ENCODE peak calls at places on chromosomes 11 and 22, in ten cellular contexts. C is CD8-positive, alpha-beta memory T cell; Q is Panc1; B is ovary; T is HCT116; Y is sigmoid colon; X is PC-9; H is AG04450; V is WERI-Rb-1; W is psoas muscle. O is an unnamed sample.

GRCh38 chr11:94243571-94244229 is 60.7 kb upstream of the IZUMO1R start:
- DNase-seq in B (no peak), V (no peak), Q (no peak), X (no peak), Y (no peak), C (no peak), T (no peak), W (no peak), H (no peak), O (no peak)

GRCh38 chr11:65502852-65503603 is 4.2 kb downstream of the MALAT1 start:
- DNase-seq in W (no peak), C (peak; percentile 8), Q (peak; percentile 80), Y (peak; percentile 55), X (no peak), V (no peak), T (no peak), B (no peak), H (no peak), O (no peak)

GRCh38 chr11:116499396-116500001 is 273.3 kb downstream of the BUD13 start:
- DNase-seq in T (peak; percentile 64), V (peak; percentile 98), Q (no peak), C (no peak), W (peak; percentile 77), Y (peak; percentile 91), X (no peak), B (no peak), H (no peak), O (no peak)

GRCh38 chr22:28442264-28442950 is 237.2 kb downstream of the TTC28 start:
- DNase-seq in X (peak; percentile 55), Q (no peak), H (no peak), T (peak; percentile 6), B (peak; percentile 86), Y (peak; percentile 85), C (peak; percentile 27), V (no peak), W (peak; percentile 87), O (no peak)

GRCh38 chr11:35721576-35722341 is 59.2 kb downstream of the TRIM44 start:
- DNase-seq in Y (no peak), W (no peak), C (no peak), Q (no peak), T (no peak), B (no peak), H (no peak), V (no peak), X (no peak), O (no peak)

GRCh38 chr11:46737699-46738098 is 18.7 kb downstream of the F2 start:
- DNase-seq in Q (no peak), C (no peak), H (no peak), Y (no peak), B (no peak), W (no peak), V (no peak), X (no peak), T (no peak), O (no peak)

GRCh38 chr22:30212996-30213441 is 33.5 kb downstream of the LIF start:
- DNase-seq in T (no peak), V (no peak), W (no peak), Y (no peak), Q (no peak), X (no peak), H (no peak), C (no peak), B (no peak), O (no peak)

GRCh38 chr22:37870273-37870672 is 21.1 kb downstream of the EIF3L start:
- DNase-seq in W (no peak), X (no peak), Y (no peak), Q (no peak), T (no peak), C (no peak), H (no peak), V (no peak), B (no peak), O (no peak)

GRCh38 chr11:27622541-27623300 is 77.5 kb downstream of the BDNF start:
- DNase-seq in C (no peak), T (no peak), H (no peak), B (no peak), Q (no peak), Y (no peak), W (no peak), X (no peak), V (peak; percentile 42), O (no peak)

GRCh38 chr11:11171854-11172253 is 181.2 kb downstream of the CSNK2A3 start:
- DNase-seq in B (no peak), Q (no peak), H (no peak), V (no peak), W (no peak), C (peak; percentile 76), X (no peak), Y (no peak), T (no peak), O (no peak)

GRCh38 chr11:111348147-111348546 is 30.9 kb downstream of the POU2AF1 start:
- DNase-seq in X (no peak), V (no peak), C (no peak), H (no peak), W (no peak), Y (no peak), T (no peak), Q (no peak), B (no peak), O (no peak)

GRCh38 chr11:32173977-32174376 is 83.1 kb downstream of the RCN1 start:
- DNase-seq in B (no peak), W (no peak), T (no peak), Y (no peak), C (no peak), V (no peak), X (no peak), Q (no peak), H (no peak), O (no peak)

GRCh38 chr11:114618139-114618538 is 22.6 kb upstream of the NXPE4 start:
- DNase-seq in Q (no peak), H (no peak), X (no peak), W (no peak), B (no peak), T (no peak), Y (no peak), C (no peak), V (no peak), O (no peak)
- H3K9me3 ChIP-seq in Q (peaks cover 3% of the 10 kb centered on the region), H (no peaks in the 10 kb centered on the region), X (no peaks in the 10 kb centered on the region), W (peaks cover 2% of the 10 kb centered on the region), B (no peaks in the 10 kb centered on the region), T (peaks cover 45% of the 10 kb centered on the region), Y (no peaks in the 10 kb centered on the region), C (no peaks in the 10 kb centered on the region), V (peaks cover 68% of the 10 kb centered on the region), O (no peaks in the 10 kb centered on the region)

DNA sequence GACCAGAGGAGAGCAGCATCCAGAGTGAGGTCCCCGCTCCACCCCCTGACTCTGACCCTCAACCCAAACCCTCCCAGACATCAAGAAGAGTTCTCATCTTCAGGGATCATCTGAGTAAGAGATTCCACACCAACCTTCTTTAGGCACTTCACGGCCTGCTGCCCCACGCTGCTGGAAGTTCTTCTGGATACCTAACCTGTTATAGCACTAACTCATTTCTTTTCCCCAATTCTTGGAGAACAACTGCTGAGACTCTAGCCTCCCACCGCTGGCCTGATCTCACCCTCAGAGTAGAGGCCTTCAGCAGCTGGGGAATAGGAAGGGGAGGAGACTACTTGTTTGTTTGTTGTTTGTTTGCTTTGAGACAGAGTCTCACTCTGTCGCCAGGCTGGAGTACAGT is 7.3 kb downstream of the TMPRSS13 start:
- DNase-seq in C (no peak), V (no peak), X (no peak), W (no peak), Q (no peak), B (no peak), T (no peak), H (no peak), Y (peak; percentile 38), O (no peak)
- H3K27me3 ChIP-seq in C (no peaks in the 10 kb centered on the region), V (no peaks in the 10 kb centered on the region), X (no peaks in the 10 kb centered on the region), W (no peaks in the 10 kb centered on the region), Q (peaks cover 3% of the 10 kb centered on the region), B (no peaks in the 10 kb centered on the region), T (no peaks in the 10 kb centered on the region), H (peaks cover 4% of the 10 kb centered on the region), Y (no peaks in the 10 kb centered on the region), O (no peaks in the 10 kb centered on the region)

DNA sequence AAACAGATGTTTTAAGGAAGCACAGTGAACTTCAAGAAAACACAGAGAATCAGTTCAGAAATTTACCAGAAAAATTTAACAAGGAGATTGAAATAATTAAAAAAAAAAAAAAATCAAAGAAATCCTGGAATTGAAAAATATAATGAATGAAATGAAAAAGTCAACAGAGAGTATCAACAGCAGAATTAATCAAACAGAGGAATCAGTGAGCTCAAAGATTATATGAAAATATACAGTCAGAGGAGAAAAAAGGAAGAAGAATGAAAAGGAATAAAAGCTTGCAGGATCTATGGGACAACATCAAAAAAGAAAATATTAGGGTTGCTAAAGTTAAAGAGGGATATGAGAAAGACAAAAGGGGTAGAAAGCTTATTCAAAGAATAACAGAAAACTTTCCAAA is 82.3 kb downstream of the XRRA1 start:
- DNase-seq in V (no peak), Q (no peak), X (no peak), W (no peak), H (no peak), Y (no peak), B (no peak), C (no peak), T (no peak), O (no peak)
- H3K9me3 ChIP-seq in V (peaks cover 20% of the 10 kb centered on the region), Q (peaks cover 41% of the 10 kb centered on the region), X (peaks cover 54% of the 10 kb centered on the region), W (peaks cover 61% of the 10 kb centered on the region), H (peaks cover 43% of the 10 kb centered on the region), Y (peaks cover 48% of the 10 kb centered on the region), B (peaks cover 6% of the 10 kb centered on the region), C (peaks cover 35% of the 10 kb centered on the region), T (peaks cover 42% of the 10 kb centered on the region), O (peaks cover 75% of the 10 kb centered on the region)

GRCh38 chr22:50604256-50604580 is 3.6 kb downstream of the MAPK8IP2 start:
- DNase-seq in X (no peak), B (no peak), Y (no peak), Q (no peak), H (no peak), W (no peak), C (no peak), V (no peak), T (no peak), O (no peak)
- H3K27me3 ChIP-seq in X (peaks cover 81% of the 10 kb centered on the region), B (no peaks in the 10 kb centered on the region), Y (peaks cover 29% of the 10 kb centered on the region), Q (no peaks in the 10 kb centered on the region), H (peaks cover 63% of the 10 kb centered on the region), W (no peaks in the 10 kb centered on the region), C (peaks cover 23% of the 10 kb centered on the region), V (no peaks in the 10 kb centered on the region), T (no peaks in the 10 kb centered on the region), O (peaks cover 16% of the 10 kb centered on the region)

GRCh38 chr11:78385205-78385604 is 32.4 kb downstream of the GAB2 start:
- DNase-seq in Y (no peak), H (no peak), W (no peak), X (no peak), B (no peak), Q (no peak), C (no peak), V (no peak), T (no peak), O (no peak)
- H3K9me3 ChIP-seq in Y (peaks cover 2% of the 10 kb centered on the region), H (peaks cover 10% of the 10 kb centered on the region), W (peaks cover 18% of the 10 kb centered on the region), X (peaks cover 21% of the 10 kb centered on the region), B (no peaks in the 10 kb centered on the region), Q (peaks cover 32% of the 10 kb centered on the region), C (no peaks in the 10 kb centered on the region), V (peaks cover 9% of the 10 kb centered on the region), T (no peaks in the 10 kb centered on the region), O (peaks cover 4% of the 10 kb centered on the region)

GRCh38 chr22:22168190-22168940 is 76.2 kb upstream of the VPREB1 start:
- DNase-seq in Y (no peak), X (no peak), Q (no peak), W (no peak), C (no peak), B (no peak), H (peak; percentile 50), T (peak; percentile 88), V (no peak), O (no peak)
- H3K27me3 ChIP-seq in Y (no peaks in the 10 kb centered on the region), X (no peaks in the 10 kb centered on the region), Q (no peaks in the 10 kb centered on the region), W (no peaks in the 10 kb centered on the region), C (no peaks in the 10 kb centered on the region), B (no peaks in the 10 kb centered on the region), H (peaks cover 19% of the 10 kb centered on the region), T (peaks cover 8% of the 10 kb centered on the region), V (peaks cover 3% of the 10 kb centered on the region), O (no peaks in the 10 kb centered on the region)

GRCh38 chr22:24513706-24514240 is 18.6 kb downstream of the UPB1 start:
- DNase-seq in C (no peak), Q (no peak), Y (no peak), X (no peak), B (no peak), V (no peak), W (peak; percentile 4), T (no peak), H (no peak), O (no peak)
- H3K9me3 ChIP-seq in C (no peaks in the 10 kb centered on the region), Q (no peaks in the 10 kb centered on the region), Y (no peaks in the 10 kb centered on the region), X (no peaks in the 10 kb centered on the region), B (no peaks in the 10 kb centered on the region), V (no peaks in the 10 kb centered on the region), W (no peaks in the 10 kb centered on the region), T (no peaks in the 10 kb centered on the region), H (no peaks in the 10 kb centered on the region), O (no peaks in the 10 kb centered on the region)

O was measured in ascending aorta.